ENCODE peak calls at places on chromosomes 4 and X, in four cellular contexts. I is WTC11, J is HepG2, A is SK-N-SH. B is an unnamed sample.
A peak's percentile ranks its signal among the peaks of the same experiment; 100 is the strongest.

GRCh38 chr4:124111922-124112321 is 600.6 kb downstream of the ANKRD50 start:
- DNase-seq in I (no peak), J (peak; percentile 55), A (peak; percentile 53), B (no peak)

GRCh38 chr4:44674471-44674870 is 3.7 kb upstream of the GUF1 start:
- DNase-seq in I (no peak), J (no peak), A (no peak), B (no peak)

GRCh38 chrX:153635788-153636668 is 11.0 kb upstream of the DUSP9 start:
- DNase-seq in I (peak; percentile 70), J (peak; percentile 59), A (peak; percentile 63), B (peak; percentile 48)

GRCh38 chr4:87007345-87008181 is 72.8 kb downstream of the AFF1 start:
- DNase-seq in I (peak; percentile 48), J (no peak), A (peak; percentile 61), B (peak; percentile 56)

GRCh38 chrX:41265615-41266014 is 68.3 kb upstream of the DDX3X start:
- DNase-seq in I (no peak), J (no peak), A (no peak), B (no peak)

GRCh38 chrX:39883664-39884063 is 214.1 kb downstream of the BCOR start:
- DNase-seq in I (no peak), J (no peak), A (no peak), B (no peak)

GRCh38 chrX:7943600-7944245 is 16.5 kb upstream of the PNPLA4 start:
- DNase-seq in I (no peak), J (no peak), A (no peak), B (no peak)

GRCh38 chrX:154967603-154968002 is 54.9 kb downstream of the F8 start:
- DNase-seq in I (no peak), J (no peak), A (no peak), B (no peak)

GRCh38 chr4:10157478-10158354 is 41.1 kb upstream of the WDR1 start:
- DNase-seq in I (peak; percentile 55), J (peak; percentile 55), A (peak; percentile 74), B (peak; percentile 81)

GRCh38 chrX:47191806-47192401 is 1.7 kb upstream of the UBA1 start:
- DNase-seq in I (no peak), J (no peak), A (no peak), B (no peak)

GRCh38 chrX:86237482-86237881 is 89.2 kb downstream of the DACH2 start:
- DNase-seq in I (no peak), J (no peak), A (no peak), B (no peak)

GRCh38 chrX:39808471-39808917 is 289.3 kb downstream of the BCOR start:
- DNase-seq in I (no peak), J (no peak), A (peak; percentile 38), B (no peak)

GRCh38 chr4:179200681-179201080 is 1758.4 kb upstream of the AGA start:
- DNase-seq in I (no peak), J (no peak), A (no peak), B (no peak)

GRCh38 chr4:8297691-8298485 is 28.3 kb downstream of the HTRA3 start:
- DNase-seq in I (peak; percentile 13), J (no peak), A (no peak), B (no peak)

GRCh38 chrX:68693481-68694410 is 46.3 kb downstream of the STARD8 start:
- DNase-seq in I (peak; percentile 83), J (no peak), A (peak; percentile 90), B (peak; percentile 83)

GRCh38 chr4:90727938-90728337 is 600.7 kb downstream of the CCSER1 start:
- DNase-seq in I (peak; percentile 62), J (no peak), A (no peak), B (no peak)

GRCh38 chr4:77358315-77358928 is 201.4 kb downstream of the CCNG2 start:
- DNase-seq in I (peak; percentile 13), J (peak; percentile 19), A (peak; percentile 42), B (peak; percentile 47)

GRCh38 chrX:68832516-68833447 is 4.0 kb downstream of the EFNB1 start:
- DNase-seq in I (no peak), J (no peak), A (no peak), B (no peak)

GRCh38 chr4:140239311-140239710 is 85.3 kb upstream of the MAML3 start:
- DNase-seq in I (no peak), J (no peak), A (no peak), B (no peak)

GRCh38 chrX:16462912-16463311 is 187.0 kb upstream of the S100G start:
- DNase-seq in I (no peak), J (no peak), A (no peak), B (no peak)

GRCh38 chr4:30833206-30833605 is 113.0 kb downstream of the PCDH7 start:
- DNase-seq in I (no peak), J (no peak), A (no peak), B (no peak)

GRCh38 chrX:40109288-40110008 is 11.7 kb upstream of the BCOR start:
- DNase-seq in I (peak; percentile 58), J (peak; percentile 49), A (peak; percentile 68), B (no peak)

GRCh38 chr4:147678796-147679549 is 5.0 kb downstream of the PRMT9 start:
- DNase-seq in I (peak; percentile 74), J (peak; percentile 22), A (no peak), B (no peak)

GRCh38 chr4:120733968-120734367 is 188.6 kb downstream of the PRDM5 start:
- DNase-seq in I (no peak), J (no peak), A (no peak), B (no peak)

GRCh38 chr4:138633505-138633904 is 382.1 kb upstream of the NOCT start:
- DNase-seq in I (no peak), J (no peak), A (no peak), B (no peak)

GRCh38 chr4:18390655-18391369 is 369.3 kb upstream of the LCORL start:
- DNase-seq in I (no peak), J (no peak), A (no peak), B (no peak)

GRCh38 chrX:56728752-56729151 is 291 bp upstream of the NBDY start:
- DNase-seq in I (no peak), J (no peak), A (no peak), B (peak; percentile 3)

GRCh38 chrX:152904151-152905080 is 6.5 kb downstream of the ZNF185 start:
- DNase-seq in I (peak; percentile 75), J (no peak), A (peak; percentile 86), B (peak; percentile 77)

GRCh38 chr4:170772429-170772828 is 682.7 kb upstream of the AADAT start:
- DNase-seq in I (no peak), J (no peak), A (no peak), B (no peak)

GRCh38 chr4:106650701-106651100 is 282.1 kb upstream of the GIMD1 start:
- DNase-seq in I (no peak), J (no peak), A (no peak), B (no peak)

GRCh38 chrX:10897768-10898167 is 213.4 kb upstream of the HCCS start:
- DNase-seq in I (peak; percentile 37), J (no peak), A (no peak), B (no peak)

GRCh38 chr4:153282023-153282422 is 62.5 kb upstream of the MND1 start:
- DNase-seq in I (no peak), J (no peak), A (no peak), B (no peak)

GRCh38 chrX:53186363-53186762 is 38.6 kb downstream of the KDM5C start:
- DNase-seq in I (no peak), J (no peak), A (no peak), B (no peak)

DNA sequence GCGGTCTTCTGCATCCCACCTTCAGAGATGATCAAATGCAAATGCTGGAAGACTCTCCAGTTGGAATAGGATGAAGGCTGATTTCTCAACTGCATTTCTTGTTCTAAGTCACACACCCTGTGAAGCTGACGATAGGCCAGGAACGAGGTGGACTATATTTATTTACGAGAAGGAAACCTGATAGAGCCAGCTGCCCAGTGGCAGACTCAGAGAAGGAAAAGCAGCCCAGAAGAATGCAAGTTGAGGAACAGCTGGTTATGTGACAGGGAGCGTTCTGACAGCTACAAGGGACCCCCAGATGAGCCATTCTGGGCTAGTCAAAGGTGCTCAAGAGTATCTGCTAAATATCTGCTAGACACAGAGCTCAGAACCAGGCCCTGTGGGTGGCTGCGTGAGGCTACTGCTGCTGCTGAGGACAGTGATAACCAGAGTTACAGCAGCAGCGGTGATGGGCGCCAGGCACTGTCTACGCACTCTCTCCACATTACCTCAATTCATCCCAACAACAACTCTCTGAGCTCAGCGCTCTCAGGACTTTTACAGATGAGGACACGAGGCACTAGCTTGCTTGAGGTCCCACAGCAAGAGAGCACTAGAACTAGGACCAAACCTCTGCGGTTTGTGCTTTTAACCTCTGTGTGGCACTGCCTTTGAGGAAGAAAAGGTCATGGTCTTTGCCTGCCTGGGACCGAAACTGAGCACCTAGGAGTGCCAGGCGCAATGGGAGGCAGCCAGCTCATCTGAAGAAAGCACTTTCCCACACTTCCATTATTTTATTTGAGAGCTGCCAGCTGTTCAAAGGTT is 69.0 kb downstream of the GATB start:
- DNase-seq in I (no peak), J (no peak), A (no peak), B (no peak)
- TF ChIP-seq FOXJ3 in I (no peak), J (no peak), A (no peak), B (no peak)

DNA sequence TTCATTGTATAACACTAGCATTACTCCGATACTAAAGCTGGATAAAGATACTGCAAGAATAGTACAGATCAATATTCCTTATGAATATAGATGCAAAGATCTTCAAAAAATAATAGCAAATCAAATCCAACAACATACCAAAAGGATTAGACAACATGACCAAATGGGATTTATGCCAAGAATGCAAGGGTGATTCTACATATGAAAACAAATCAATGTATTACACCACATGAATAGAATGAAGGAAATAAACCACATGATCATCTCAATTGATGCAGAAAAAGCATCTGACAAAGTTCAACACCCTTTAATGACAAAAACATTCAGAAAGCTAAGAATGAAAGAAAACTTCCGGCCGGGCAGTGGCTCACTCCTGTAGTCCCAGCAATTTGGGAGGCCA is 42.8 kb downstream of the CUL4B start:
- DNase-seq in I (no peak), J (no peak), A (no peak), B (no peak)
- TF ChIP-seq FOXJ3 in I (no peak), J (no peak), A (no peak), B (no peak)

GRCh38 chrX:48676106-48676892 is 7.3 kb upstream of the WAS start:
- DNase-seq in I (peak; percentile 86), J (peak; percentile 84), A (peak; percentile 96), B (peak; percentile 94)

GRCh38 chrX:48681539-48682183 is 1.9 kb upstream of the WAS start:
- DNase-seq in I (no peak), J (no peak), A (no peak), B (no peak)

GRCh38 chrX:48677456-48678030 is 6.1 kb upstream of the WAS start:
- DNase-seq in I (no peak), J (peak; percentile 67), A (no peak), B (no peak)

GRCh38 chrX:48676893-48677270 is 6.7 kb upstream of the WAS start:
- DNase-seq in I (peak; percentile 19), J (no peak), A (no peak), B (no peak)
- TF ChIP-seq FOXJ3 in I (no peak), J (no peak), A (no peak), B (no peak)

GRCh38 chr4:23369331-23369730 is 520.5 kb downstream of the PPARGC1A start:
- DNase-seq in I (peak; percentile 29), J (no peak), A (no peak), B (no peak)

GRCh38 chr4:23374280-23374679 is 515.6 kb downstream of the PPARGC1A start:
- DNase-seq in I (no peak), J (no peak), A (no peak), B (no peak)

GRCh38 chr4:23368081-23368697 is 521.7 kb downstream of the PPARGC1A start:
- DNase-seq in I (peak; percentile 72), J (peak; percentile 23), A (peak; percentile 9), B (peak; percentile 19)

DNA sequence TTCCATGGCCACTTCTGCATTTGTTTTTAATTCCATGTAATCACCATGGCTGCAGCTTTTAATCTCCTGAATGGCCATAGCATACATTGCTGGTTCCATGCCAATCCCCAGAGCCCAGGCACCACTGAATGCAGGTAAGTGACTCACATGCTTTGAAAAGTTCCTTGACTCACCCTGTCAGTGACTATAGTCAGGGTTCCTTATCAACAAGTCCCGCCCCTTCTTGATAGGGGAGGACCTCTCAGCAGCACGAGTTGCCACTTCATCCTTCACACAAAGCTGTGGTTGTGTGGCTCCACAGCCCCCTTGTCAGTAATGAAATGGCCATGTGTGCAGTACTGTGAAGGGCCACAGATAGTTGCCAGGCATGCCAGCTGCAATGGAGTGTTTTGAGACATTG is 516.6 kb downstream of the PPARGC1A start:
- DNase-seq in I (no peak), J (no peak), A (no peak), B (peak; percentile 26)
- TF ChIP-seq FOXJ3 in I (no peak), J (no peak), A (no peak), B (no peak)